ENCODE peak calls at places on chromosome 11, in six cellular contexts. A is IMR-90, Y is H9, D is H1, V is mesendoderm, Q is mesenchymal stem cell. Z is an unnamed sample.

GRCh38 chr11:17063171-17064002 is 14.1 kb downstream of the RPS13 start:
- DNase-seq in Q (peak; percentile 59), D (peak; percentile 93), A (peak; percentile 27), V (peak; percentile 67), Y (peak; percentile 76), Z (peak; percentile 52)

GRCh38 chr11:113715882-113716625 is 9.9 kb upstream of the TMPRSS5 start:
- DNase-seq in V (no peak), Q (no peak), Y (no peak), D (no peak), A (no peak), Z (no peak)

GRCh38 chr11:42770444-42771065 is 541.2 kb upstream of the API5 start:
- DNase-seq in A (no peak), D (peak; percentile 49), Y (peak; percentile 31), V (peak; percentile 51), Q (peak; percentile 15), Z (peak; percentile 36)

GRCh38 chr11:19674420-19674819 is 38.2 kb upstream of the NAV2 start:
- DNase-seq in Y (no peak), A (no peak), D (no peak), Q (no peak), V (peak; percentile 88), Z (no peak)

GRCh38 chr11:12121504-12121903 is 11.1 kb downstream of the MICAL2 start:
- DNase-seq in A (no peak), V (no peak), Q (no peak), Y (no peak), D (no peak), Z (no peak)

GRCh38 chr11:105236631-105237030 is 97.1 kb upstream of the CARD18 start:
- DNase-seq in Q (peak; percentile 88), Y (no peak), D (no peak), V (no peak), A (peak; percentile 84), Z (no peak)

GRCh38 chr11:15824060-15824459 is 532.3 kb downstream of the SOX6 start:
- DNase-seq in D (no peak), Y (no peak), Q (peak; percentile 26), V (no peak), A (peak; percentile 77), Z (no peak)

GRCh38 chr11:99142237-99142636 is 121.5 kb downstream of the CNTN5 start:
- DNase-seq in Y (no peak), D (no peak), Q (no peak), V (no peak), A (no peak), Z (no peak)

GRCh38 chr11:59669611-59670009 is 773 bp upstream of the PATL1 start:
- DNase-seq in D (peak; percentile 63), A (peak; percentile 49), V (peak; percentile 63), Q (peak; percentile 73), Y (no peak), Z (no peak)

GRCh38 chr11:122981388-122982264 is at the start of gene BSX:
- DNase-seq in A (peak; percentile 17), Y (peak; percentile 96), V (peak; percentile 93), D (peak; percentile 91), Q (peak; percentile 43), Z (peak; percentile 88)

GRCh38 chr11:2089536-2090165 is 49.5 kb downstream of the IGF2 start:
- DNase-seq in V (peak; percentile 81), Q (peak; percentile 40), Y (peak; percentile 81), A (peak; percentile 11), D (peak; percentile 63), Z (peak; percentile 20)

GRCh38 chr11:63518548-63518947 is 12.7 kb downstream of the LGALS12 start:
- DNase-seq in Y (no peak), D (no peak), Q (peak; percentile 80), V (no peak), A (peak; percentile 66), Z (no peak)

GRCh38 chr11:19329910-19330309 is 89.2 kb upstream of the E2F8 start:
- DNase-seq in D (no peak), Y (no peak), A (no peak), V (no peak), Q (no peak), Z (no peak)

GRCh38 chr11:113341388-113342165 is 27.2 kb downstream of the TTC12 start:
- DNase-seq in D (no peak), V (no peak), Y (no peak), A (no peak), Q (no peak), Z (no peak)

GRCh38 chr11:122751298-122752070 is 86.8 kb upstream of the CRTAM start:
- DNase-seq in D (no peak), Q (peak; percentile 60), Y (no peak), A (peak; percentile 72), V (no peak), Z (no peak)

GRCh38 chr11:111846063-111846462 is 25.3 kb downstream of the ALG9 start:
- DNase-seq in Q (peak; percentile 47), Y (no peak), V (no peak), D (no peak), A (peak; percentile 87), Z (no peak)

GRCh38 chr11:11845551-11845950 is 3.8 kb downstream of the USP47 start:
- DNase-seq in Q (no peak), Y (no peak), V (no peak), A (peak; percentile 35), D (no peak), Z (no peak)

GRCh38 chr11:73292481-73292880 is 15.6 kb upstream of the ARHGEF17 start:
- DNase-seq in A (no peak), V (no peak), Q (no peak), Y (no peak), D (no peak), Z (no peak)

GRCh38 chr11:76025068-76025467 is 181.2 kb downstream of the WNT11 start:
- DNase-seq in Q (peak; percentile 59), A (peak; percentile 95), Y (no peak), D (no peak), V (no peak), Z (no peak)

GRCh38 chr11:793556-793955 is 3.7 kb upstream of the CEND1 start:
- DNase-seq in D (no peak), Q (no peak), V (no peak), A (no peak), Y (no peak), Z (no peak)

GRCh38 chr11:115333106-115333505 is 171.1 kb downstream of the CADM1 start:
- DNase-seq in V (peak; percentile 75), Q (peak; percentile 70), A (peak; percentile 65), D (no peak), Y (no peak), Z (no peak)

GRCh38 chr11:114070464-114071139 is 11.1 kb downstream of the ZBTB16 start:
- DNase-seq in D (no peak), A (no peak), Y (no peak), V (no peak), Q (no peak), Z (no peak)

GRCh38 chr11:32706985-32707736 is 87.3 kb downstream of the CCDC73 start:
- DNase-seq in Y (no peak), D (no peak), V (no peak), Q (peak; percentile 63), A (peak; percentile 82), Z (no peak)

GRCh38 chr11:62804310-62805043 is 763 bp downstream of the NXF1 start:
- DNase-seq in Y (no peak), A (peak; percentile 55), Q (peak; percentile 75), D (no peak), V (peak; percentile 41), Z (no peak)

GRCh38 chr11:124467376-124468061 is 22.0 kb upstream of the OR8B8 start:
- DNase-seq in Y (no peak), V (no peak), D (no peak), Q (no peak), A (peak; percentile 2), Z (no peak)

GRCh38 chr11:102276302-102277182 is 40.7 kb upstream of the BIRC3 start:
- DNase-seq in V (peak; percentile 50), D (no peak), Y (no peak), Q (no peak), A (peak; percentile 34), Z (no peak)

GRCh38 chr11:35619030-35619753 is 932 bp downstream of the FJX1 start:
- DNase-seq in Y (peak; percentile 74), D (peak; percentile 73), V (peak; percentile 81), Q (peak; percentile 67), A (peak; percentile 37), Z (peak; percentile 56)

GRCh38 chr11:862028-862703 is 19.5 kb downstream of the TSPAN4 start:
- DNase-seq in D (peak; percentile 68), V (no peak), A (no peak), Q (no peak), Y (no peak), Z (no peak)

GRCh38 chr11:8768625-8769333 is 86.2 kb downstream of the RPL27A start:
- DNase-seq in Y (no peak), Q (peak; percentile 77), V (peak; percentile 80), A (peak; percentile 89), D (no peak), Z (no peak)

GRCh38 chr11:67504950-67505561 is at the start of gene PITPNM1:
- DNase-seq in Y (peak; percentile 76), A (peak; percentile 24), Q (peak; percentile 68), D (peak; percentile 88), V (peak; percentile 80), Z (peak; percentile 66)

DNA sequence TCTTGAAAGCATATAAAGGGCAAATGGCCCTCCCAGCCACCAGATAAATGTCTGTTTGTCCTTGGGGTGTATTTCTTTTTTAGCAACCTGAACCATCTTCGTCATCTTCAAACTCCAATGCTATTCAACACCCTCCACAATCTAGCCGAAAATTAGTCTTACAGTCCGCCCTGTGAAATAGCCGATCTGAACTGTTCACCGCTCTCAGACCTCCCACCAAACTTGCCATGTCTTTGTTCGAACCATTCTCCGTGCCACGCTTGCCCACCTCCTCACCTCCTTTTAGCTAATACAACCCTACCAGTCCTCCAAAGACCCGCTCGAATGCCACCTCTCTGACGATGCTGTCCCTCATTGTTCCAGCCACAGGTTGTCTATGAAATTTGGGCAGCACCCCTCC is 46.0 kb downstream of the SC5D start:
- DNase-seq in A (no peak), D (no peak), Q (no peak), V (no peak), Y (no peak), Z (no peak)
- H3K18ac ChIP-seq in A (no peak overlapping the region), D (no peak overlapping the region), Q (no peak overlapping the region), V (no peak overlapping the region), Y (no peak overlapping the region), Z (no peak overlapping the region)

GRCh38 chr11:66478823-66479740 is 1.2 kb upstream of the DPP3 start:
- DNase-seq in Y (no peak), A (peak; percentile 20), V (peak; percentile 56), Q (peak; percentile 59), D (peak; percentile 75), Z (no peak)
- H2AK5ac ChIP-seq in Y (no peak overlapping the region), A (peak overlapping the region; percentile 91), V (no peak overlapping the region), Q (no peak overlapping the region), D (no peak overlapping the region), Z (peak overlapping the region; percentile 95)

GRCh38 chr11:65134240-65134951 is at the start of gene SYVN1:
- DNase-seq in Y (peak; percentile 83), V (peak; percentile 91), A (peak; percentile 85), D (peak; percentile 94), Q (peak; percentile 92), Z (peak; percentile 86)
- H2BK15ac ChIP-seq in Y (no peak within 1 kb of the TSS), V (no peak within 1 kb of the TSS), A (peak within 1 kb of the TSS; percentile 100), D (peak within 1 kb of the TSS; percentile 100), Q (peak within 1 kb of the TSS; percentile 75), Z (peak within 1 kb of the TSS; percentile 60)

DNA sequence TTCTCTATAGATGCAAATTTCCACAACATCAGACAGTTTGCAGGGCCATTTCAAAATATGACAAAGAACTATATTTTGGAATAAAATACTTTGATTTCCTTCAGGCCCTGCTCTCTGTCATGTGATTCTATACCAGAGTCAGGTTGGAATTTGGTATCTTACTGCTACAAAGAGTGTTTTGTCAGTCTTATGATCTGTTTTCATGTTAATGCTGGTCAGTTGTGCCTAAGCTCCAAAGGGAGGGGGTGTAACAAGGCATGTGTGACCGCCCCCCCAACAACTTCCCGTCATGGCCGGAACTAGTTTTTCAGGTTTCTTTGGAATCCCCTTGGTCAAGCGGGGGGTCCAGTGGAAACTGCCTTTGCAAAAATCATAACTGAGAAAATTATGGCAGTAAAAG is 15.1 kb downstream of the C11orf96 start:
- DNase-seq in D (no peak), V (no peak), A (no peak), Y (no peak), Q (no peak), Z (no peak)
- H3K18ac ChIP-seq in D (no peak overlapping the region), V (no peak overlapping the region), A (no peak overlapping the region), Y (no peak overlapping the region), Q (no peak overlapping the region), Z (no peak overlapping the region)

Z was measured in neuronal stem cell.